ENCODE peak calls at places on chromosomes 13 and 19, in eight cellular contexts. Y, T, V, Z, I, M, N and G are unnamed samples.

GRCh38 chr13:81498969-81499368 is 1158.0 kb upstream of the SPRY2 start:
- DNase-seq in Y (no peak), T (no peak), V (no peak), Z (no peak), I (no peak), M (no peak), N (no peak), G (no peak)

GRCh38 chr13:73872397-73872796 is 261.8 kb downstream of the KLF12 start:
- DNase-seq in Y (peak), T (peak), V (no peak), Z (no peak), I (no peak), M (no peak), N (no peak), G (no peak)

GRCh38 chr13:19172647-19173030 is 9.0 kb downstream of the TUBA3C start:
- DNase-seq in Y (no peak), T (no peak), V (no peak), Z (no peak), I (no peak), M (no peak), N (no peak), G (no peak)

GRCh38 chr13:30874111-30874510 is 32.0 kb upstream of the MEDAG start:
- DNase-seq in Y (no peak), T (no peak), V (no peak), Z (no peak), I (no peak), M (no peak), N (no peak), G (no peak)

GRCh38 chr19:51460164-51460992 is 2.1 kb upstream of the SIGLEC8 start:
- DNase-seq in Y (peak), T (peak), V (no peak), Z (no peak), I (no peak), M (no peak), N (no peak), G (no peak)

GRCh38 chr19:10289836-10290438 is at the start of gene ICAM5:
- DNase-seq in Y (peak), T (peak), V (peak), Z (no peak), I (no peak), M (no peak), N (no peak), G (peak)

GRCh38 chr13:25192936-25193335 is 20.8 kb upstream of the AMER2 start:
- DNase-seq in Y (no peak), T (no peak), V (no peak), Z (no peak), I (no peak), M (no peak), N (no peak), G (no peak)

GRCh38 chr19:46860846-46861690 is at the start of gene ARHGAP35:
- DNase-seq in Y (no peak), T (peak), V (no peak), Z (peak), I (peak), M (no peak), N (peak), G (peak)

GRCh38 chr13:99464441-99464949 is 36.8 kb upstream of the TM9SF2 start:
- DNase-seq in Y (peak), T (peak), V (no peak), Z (no peak), I (no peak), M (no peak), N (no peak), G (peak)

GRCh38 chr13:45537506-45537905 is 72.8 kb downstream of the COG3 start:
- DNase-seq in Y (peak), T (peak), V (no peak), Z (no peak), I (no peak), M (no peak), N (no peak), G (no peak)

GRCh38 chr19:49057636-49058234 is at the start of gene CGB7:
- DNase-seq in Y (peak), T (peak), V (peak), Z (peak), I (peak), M (peak), N (peak), G (no peak)

GRCh38 chr13:72680353-72680752 is 47.1 kb downstream of the MZT1 start:
- DNase-seq in Y (no peak), T (no peak), V (no peak), Z (no peak), I (no peak), M (no peak), N (no peak), G (no peak)

GRCh38 chr19:48418317-48419064 is 25.0 kb downstream of the GRIN2D start:
- DNase-seq in Y (peak), T (no peak), V (no peak), Z (no peak), I (no peak), M (no peak), N (no peak), G (peak)

GRCh38 chr13:28637714-28638355 is 21.1 kb upstream of the POMP start:
- DNase-seq in Y (no peak), T (peak), V (no peak), Z (no peak), I (no peak), M (no peak), N (no peak), G (peak)

GRCh38 chr19:53374743-53375142 is 9.2 kb downstream of the ZNF525 start:
- DNase-seq in Y (no peak), T (no peak), V (no peak), Z (no peak), I (no peak), M (no peak), N (no peak), G (no peak)

GRCh38 chr13:101018720-101019119 is 344.1 kb upstream of the TMTC4 start:
- DNase-seq in Y (peak), T (peak), V (no peak), Z (no peak), I (no peak), M (no peak), N (no peak), G (no peak)

GRCh38 chr13:77919351-77920294 is 992 bp upstream of the EDNRB start:
- DNase-seq in Y (peak), T (peak), V (peak), Z (no peak), I (peak), M (no peak), N (peak), G (peak)

GRCh38 chr13:77915676-77916075 is 3.0 kb downstream of the EDNRB start:
- DNase-seq in Y (no peak), T (no peak), V (no peak), Z (no peak), I (no peak), M (no peak), N (no peak), G (no peak)

GRCh38 chr13:77916481-77916880 is 2.1 kb downstream of the EDNRB start:
- DNase-seq in Y (no peak), T (no peak), V (no peak), Z (no peak), I (no peak), M (no peak), N (no peak), G (no peak)

DNA sequence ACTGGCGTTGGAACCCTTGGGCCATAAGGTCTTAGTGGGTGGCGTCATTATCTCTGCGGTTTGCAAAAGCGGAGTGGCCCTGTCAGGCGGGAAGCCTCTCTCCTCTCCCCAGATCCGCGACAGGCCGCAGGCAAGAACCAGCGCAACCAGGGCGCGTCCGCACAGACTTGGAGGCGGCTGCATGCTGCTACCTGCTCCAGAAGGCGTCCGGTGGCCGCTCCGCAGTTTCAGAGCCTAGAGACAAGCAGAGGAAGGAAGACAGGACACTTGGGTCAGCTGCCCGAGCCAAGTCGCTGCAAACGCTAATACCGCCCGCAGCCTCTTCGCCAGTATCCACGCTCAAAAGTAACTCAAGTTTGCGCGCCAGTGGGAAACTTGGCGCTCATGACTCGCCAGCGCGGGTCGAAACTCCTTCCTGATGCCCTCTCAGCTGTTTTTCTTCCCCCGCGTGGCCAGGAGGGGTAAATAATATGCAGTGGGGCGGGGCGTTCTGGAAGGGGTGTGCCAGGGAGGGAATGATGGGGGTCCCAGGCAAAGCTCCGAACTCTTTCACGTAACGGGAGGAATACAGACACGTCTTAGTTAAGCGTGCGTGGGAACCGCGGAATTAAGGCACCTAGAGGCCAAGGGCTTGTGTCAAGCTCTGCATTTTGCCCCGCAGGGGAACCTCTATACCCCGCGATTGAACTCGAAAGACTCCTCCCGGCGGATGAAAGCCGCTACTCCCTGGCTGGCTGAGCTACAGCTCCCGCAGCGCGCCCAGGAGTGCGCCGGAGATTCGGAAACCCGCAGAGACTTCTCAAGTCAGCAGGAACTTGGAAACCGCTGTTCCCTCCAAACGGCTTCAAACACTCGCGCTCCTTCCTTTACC is at the start of gene EDNRB:
- DNase-seq in Y (peak), T (peak), V (peak), Z (no peak), I (peak), M (peak), N (peak), G (peak)
- H3K4me3 ChIP-seq in Y (peak), T (peak), V (peak), Z (no peak), I (peak), M (peak), N (peak), G (peak)

DNA sequence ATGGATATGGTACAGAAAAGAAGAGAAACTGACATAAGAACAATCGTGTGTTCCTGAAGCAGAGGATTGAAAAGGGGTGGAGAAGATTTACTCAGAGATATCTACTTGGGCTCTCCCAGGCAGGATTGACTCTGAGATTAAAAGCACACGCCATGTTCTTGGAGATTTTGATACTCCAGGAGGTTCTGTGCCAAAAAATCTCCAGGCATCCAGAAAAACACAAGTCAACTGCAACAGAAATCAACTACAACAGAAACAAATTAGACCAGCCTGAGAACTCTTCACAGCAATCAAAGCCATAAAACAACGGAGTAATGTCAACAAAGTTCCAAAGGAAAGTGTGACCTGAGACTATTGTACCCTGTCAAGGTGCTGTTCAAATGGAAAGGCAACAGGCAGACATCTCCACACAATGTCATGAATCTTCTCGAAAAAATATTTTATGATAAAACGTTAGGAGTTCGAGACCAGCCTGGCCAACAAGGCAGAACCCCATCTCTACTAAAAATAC is 104.2 kb downstream of the UBL3 start:
- DNase-seq in Y (no peak), T (no peak), V (no peak), Z (no peak), I (no peak), M (no peak), N (no peak), G (no peak)
- H3K4me3 ChIP-seq in Y (no peak), T (no peak), V (no peak), Z (no peak), I (no peak), M (no peak), N (no peak), G (no peak)

GRCh38 chr19:41265376-41266153 is 1.4 kb downstream of the HNRNPUL1 start:
- DNase-seq in Y (peak), T (peak), V (peak), Z (no peak), I (peak), M (peak), N (no peak), G (peak)

GRCh38 chr19:41269055-41269454 is 4.9 kb downstream of the HNRNPUL1 start:
- DNase-seq in Y (no peak), T (no peak), V (no peak), Z (no peak), I (no peak), M (no peak), N (no peak), G (no peak)

GRCh38 chr19:41273076-41273475 is 8.9 kb downstream of the HNRNPUL1 start:
- DNase-seq in Y (no peak), T (no peak), V (no peak), Z (no peak), I (no peak), M (no peak), N (no peak), G (no peak)

GRCh38 chr19:41264581-41265375 is 606 bp downstream of the HNRNPUL1 start:
- DNase-seq in Y (peak), T (peak), V (peak), Z (peak), I (peak), M (peak), N (peak), G (peak)

DNA sequence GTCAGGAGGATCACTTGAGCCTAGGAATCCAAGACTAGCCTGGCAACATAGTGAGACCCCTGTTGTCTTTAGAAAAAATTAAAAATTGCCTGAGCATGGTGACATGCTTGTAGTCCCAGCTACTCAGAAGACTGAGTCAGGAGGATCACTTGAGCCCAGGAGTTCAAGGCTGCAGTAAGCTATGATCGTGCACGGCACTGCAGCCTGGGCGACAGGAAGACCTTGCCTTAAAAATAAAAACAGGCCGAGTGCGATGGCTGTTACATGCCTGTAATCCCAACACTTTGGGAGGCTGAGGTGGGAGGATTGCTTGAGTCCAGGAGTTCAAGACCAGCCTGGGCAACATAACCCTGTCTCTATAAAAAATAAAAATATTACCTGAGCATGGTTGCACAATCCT is 5.4 kb downstream of the HNRNPUL1 start:
- DNase-seq in Y (no peak), T (no peak), V (no peak), Z (no peak), I (no peak), M (no peak), N (no peak), G (no peak)
- H3K4me3 ChIP-seq in Y (no peak), T (no peak), V (no peak), Z (no peak), I (no peak), M (no peak), N (no peak), G (no peak)

GRCh38 chr13:65497265-65497664 is 1732.9 kb downstream of the PCDH9 start:
- DNase-seq in Y (peak), T (peak), V (no peak), Z (no peak), I (no peak), M (no peak), N (no peak), G (no peak)
- H3K4me3 ChIP-seq in Y (no peak), T (no peak), V (no peak), Z (no peak), I (no peak), M (no peak), N (no peak), G (no peak)

GRCh38 chr19:45135176-45135575 is 25.6 kb downstream of the NKPD1 start:
- DNase-seq in Y (no peak), T (no peak), V (no peak), Z (no peak), I (no peak), M (no peak), N (no peak), G (no peak)

GRCh38 chr19:45139286-45140143 is 21.3 kb downstream of the NKPD1 start:
- DNase-seq in Y (no peak), T (no peak), V (no peak), Z (no peak), I (no peak), M (no peak), N (no peak), G (no peak)

GRCh38 chr19:45136507-45137178 is 24.1 kb downstream of the NKPD1 start:
- DNase-seq in Y (no peak), T (no peak), V (no peak), Z (no peak), I (no peak), M (no peak), N (no peak), G (peak)

GRCh38 chr19:45138303-45138751 is 22.5 kb downstream of the NKPD1 start:
- DNase-seq in Y (no peak), T (no peak), V (no peak), Z (no peak), I (no peak), M (no peak), N (no peak), G (no peak)

DNA sequence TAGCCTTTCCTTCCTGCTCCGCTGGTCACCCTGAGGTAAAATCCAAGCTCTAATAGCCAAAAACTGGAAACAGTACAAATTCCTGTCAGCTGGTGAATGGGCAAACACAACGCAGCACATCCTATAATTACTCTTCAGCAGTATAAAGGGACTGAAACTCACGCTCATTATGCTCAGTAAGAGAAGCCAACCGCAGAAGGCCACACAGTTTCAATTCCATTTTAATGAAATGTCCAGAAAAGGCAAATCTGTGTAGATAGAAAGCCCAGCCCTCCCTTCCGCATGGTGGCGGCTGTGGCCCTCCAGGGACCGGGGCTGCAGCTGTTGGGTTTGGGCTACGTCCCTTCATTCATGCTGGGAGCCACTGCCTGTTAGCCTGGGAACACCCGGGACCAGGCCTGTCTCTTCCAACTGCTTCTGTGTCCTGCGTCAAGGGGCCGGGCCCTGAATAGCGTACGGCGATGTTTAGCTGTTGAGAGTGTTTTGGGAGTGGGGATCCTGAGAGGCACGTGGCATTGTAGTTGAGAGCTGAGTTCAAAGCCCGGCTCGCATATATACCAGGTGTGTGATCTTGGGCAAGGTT is 23.5 kb downstream of the NKPD1 start:
- DNase-seq in Y (no peak), T (no peak), V (no peak), Z (no peak), I (no peak), M (no peak), N (no peak), G (peak)
- H3K4me3 ChIP-seq in Y (no peak), T (no peak), V (no peak), Z (no peak), I (no peak), M (no peak), N (no peak), G (peak)

GRCh38 chr19:56111601-56112312 is 9.3 kb downstream of the ZNF787 start:
- DNase-seq in Y (no peak), T (no peak), V (no peak), Z (no peak), I (peak), M (no peak), N (no peak), G (peak)
- H3K4me3 ChIP-seq in Y (no peak), T (no peak), V (no peak), Z (no peak), I (no peak), M (no peak), N (no peak), G (peak)

GRCh38 chr19:34500656-34501120 is 19.1 kb downstream of the WTIP start:
- DNase-seq in Y (no peak), T (no peak), V (no peak), Z (peak), I (no peak), M (no peak), N (no peak), G (no peak)
- H3K4me3 ChIP-seq in Y (no peak), T (no peak), V (no peak), Z (no peak), I (no peak), M (no peak), N (no peak), G (no peak)

GRCh38 chr19:20925481-20925880 is 2.4 kb downstream of the ZNF85 start:
- DNase-seq in Y (no peak), T (no peak), V (no peak), Z (no peak), I (no peak), M (no peak), N (no peak), G (no peak)
- H3K4me3 ChIP-seq in Y (no peak), T (no peak), V (no peak), Z (no peak), I (no peak), M (no peak), N (no peak), G (no peak)

GRCh38 chr13:114164681-114165429 is 14.2 kb upstream of the CFAP97D2 start:
- DNase-seq in Y (no peak), T (no peak), V (no peak), Z (no peak), I (no peak), M (no peak), N (no peak), G (no peak)

GRCh38 chr13:114164027-114164426 is 15.0 kb upstream of the CFAP97D2 start:
- DNase-seq in Y (no peak), T (no peak), V (no peak), Z (no peak), I (no peak), M (no peak), N (no peak), G (no peak)

GRCh38 chr13:114162533-114162922 is 16.5 kb upstream of the CFAP97D2 start:
- DNase-seq in Y (no peak), T (no peak), V (no peak), Z (no peak), I (no peak), M (no peak), N (no peak), G (no peak)

GRCh38 chr13:114161028-114161556 is 18.0 kb upstream of the CFAP97D2 start:
- DNase-seq in Y (no peak), T (no peak), V (no peak), Z (no peak), I (no peak), M (no peak), N (no peak), G (no peak)

DNA sequence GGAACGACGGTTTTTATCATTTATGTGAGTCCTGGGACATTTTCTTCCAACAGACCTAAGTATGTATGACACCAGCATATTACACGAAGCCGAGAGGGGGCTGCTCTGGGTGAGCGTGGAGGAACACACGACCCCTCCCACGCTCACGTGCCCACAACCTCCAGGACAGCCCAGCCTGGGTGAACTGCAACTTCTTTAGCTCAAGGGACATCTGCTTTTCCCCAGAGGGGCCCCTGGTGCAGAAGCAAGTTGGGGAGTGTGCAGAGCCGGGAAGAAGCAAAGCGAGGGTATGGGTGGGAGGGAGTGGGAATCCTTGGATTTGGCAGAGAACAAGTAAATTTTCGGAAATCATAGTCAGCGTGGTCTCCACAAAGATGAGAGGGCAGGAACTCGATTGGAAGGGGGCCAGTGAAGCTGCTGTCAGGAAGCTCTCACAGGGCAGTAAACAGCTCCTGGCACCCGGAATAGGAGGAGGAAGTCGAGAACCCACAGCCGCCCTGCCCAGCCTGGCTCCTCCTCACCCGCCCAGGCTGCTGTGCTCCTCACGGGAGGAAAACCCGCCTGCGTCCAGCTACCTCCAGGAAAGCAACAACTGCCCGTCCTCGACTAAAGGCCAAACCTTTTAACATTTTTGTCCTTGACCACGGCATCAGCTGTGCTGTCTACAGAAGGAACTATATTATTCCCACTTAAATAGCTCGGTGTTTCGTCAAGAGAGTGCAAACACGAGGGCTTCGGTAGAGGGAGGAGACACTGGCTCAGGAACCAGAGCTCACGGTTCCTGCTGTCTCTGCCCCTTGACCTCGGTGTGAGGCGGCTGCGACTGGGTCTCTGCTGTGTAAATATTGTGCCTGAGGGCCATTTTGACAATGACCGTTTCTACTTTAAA is 17.2 kb upstream of the CFAP97D2 start:
- DNase-seq in Y (peak), T (peak), V (no peak), Z (peak), I (peak), M (no peak), N (peak), G (no peak)
- H3K4me3 ChIP-seq in Y (no peak), T (peak), V (no peak), Z (no peak), I (peak), M (no peak), N (no peak), G (no peak)